ENCODE peak calls at places on chromosome 20, in six cellular contexts. I is CD8-positive, alpha-beta memory T cell; Z is heart right ventricle; A is CD4-positive, alpha-beta memory T cell; Y is tibial artery; H is pancreas. G is an unnamed sample.

GRCh38 chr20:17725094-17725835 is 25.5 kb downstream of the BANF2 start:
- DNase-seq in I (no peak), Z (no peak), A (no peak), Y (no peak), H (peak; percentile 83), G (peak; percentile 89)

GRCh38 chr20:14234666-14235295 is 102.6 kb downstream of the FLRT3 start:
- DNase-seq in I (no peak), Z (no peak), A (no peak), Y (no peak), H (no peak), G (no peak)

GRCh38 chr20:50133474-50134217 is 19.9 kb downstream of the PEDS1 start:
- DNase-seq in I (no peak), Z (no peak), A (no peak), Y (no peak), H (no peak), G (no peak)

GRCh38 chr20:21622097-21622496 is 83.4 kb upstream of the PAX1 start:
- DNase-seq in I (no peak), Z (no peak), A (no peak), Y (no peak), H (no peak), G (no peak)

GRCh38 chr20:3733119-3733995 is 872 bp downstream of the HSPA12B start:
- DNase-seq in I (no peak), Z (no peak), A (no peak), Y (no peak), H (no peak), G (no peak)

GRCh38 chr20:41178904-41179432 is 41.6 kb downstream of the PLCG1 start:
- DNase-seq in I (no peak), Z (peak; percentile 56), A (no peak), Y (peak; percentile 65), H (peak; percentile 34), G (no peak)

GRCh38 chr20:57092112-57092899 is 174.1 kb downstream of the BMP7 start:
- DNase-seq in I (peak; percentile 36), Z (peak; percentile 24), A (peak; percentile 37), Y (no peak), H (peak; percentile 84), G (peak; percentile 53)

GRCh38 chr20:60630609-60631008 is 621.5 kb upstream of the CDH4 start:
- DNase-seq in I (no peak), Z (no peak), A (no peak), Y (no peak), H (no peak), G (no peak)

GRCh38 chr20:5214826-5215225 is 88.0 kb downstream of the CDS2 start:
- DNase-seq in I (no peak), Z (no peak), A (no peak), Y (no peak), H (no peak), G (no peak)

GRCh38 chr20:33910056-33910455 is 83.7 kb upstream of the RALY start:
- DNase-seq in I (no peak), Z (no peak), A (no peak), Y (no peak), H (no peak), G (no peak)

GRCh38 chr20:4546786-4547185 is 174.9 kb upstream of the PRND start:
- DNase-seq in I (no peak), Z (no peak), A (no peak), Y (no peak), H (no peak), G (no peak)

GRCh38 chr20:41169791-41170351 is 32.5 kb downstream of the PLCG1 start:
- DNase-seq in I (no peak), Z (no peak), A (no peak), Y (peak; percentile 61), H (peak; percentile 42), G (no peak)

GRCh38 chr20:23727016-23727415 is 23.7 kb downstream of the CST1 start:
- DNase-seq in I (no peak), Z (no peak), A (no peak), Y (no peak), H (no peak), G (no peak)

GRCh38 chr20:3933126-3933684 is 44.0 kb downstream of the PANK2 start:
- DNase-seq in I (no peak), Z (no peak), A (no peak), Y (no peak), H (no peak), G (no peak)

DNA sequence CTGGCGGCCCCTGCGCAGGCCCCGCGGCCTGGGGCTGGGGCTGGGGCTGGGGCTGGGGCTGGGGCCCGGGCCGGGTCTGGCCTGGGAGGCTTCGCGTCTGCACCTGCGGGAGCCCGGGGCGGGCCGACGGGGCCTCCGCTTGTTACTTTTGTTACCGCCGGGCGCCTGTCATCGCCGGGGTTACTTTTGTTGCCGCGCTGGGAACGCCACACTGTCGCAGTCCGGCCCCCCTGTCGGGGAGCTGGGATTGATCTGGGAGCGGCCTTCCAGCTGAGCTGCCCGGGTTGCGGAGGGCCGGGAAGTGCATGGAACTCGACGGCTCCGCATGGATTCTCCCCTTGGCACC is 703 bp downstream of the OGFR start:
- DNase-seq in I (no peak), Z (no peak), A (no peak), Y (no peak), H (no peak), G (no peak)
- H3K36me3 ChIP-seq in I (peaks cover 20% of the 10 kb centered on the region), Z (peaks cover 4% of the 10 kb centered on the region), A (peaks cover 25% of the 10 kb centered on the region), Y (peaks cover 47% of the 10 kb centered on the region), H (peaks cover 24% of the 10 kb centered on the region), G (peaks cover 32% of the 10 kb centered on the region)

GRCh38 chr20:19172637-19173036 is 39.8 kb upstream of the SLC24A3 start:
- DNase-seq in I (no peak), Z (no peak), A (no peak), Y (no peak), H (no peak), G (no peak)
- H3K36me3 ChIP-seq in I (no peaks in the 10 kb centered on the region), Z (no peaks in the 10 kb centered on the region), A (no peaks in the 10 kb centered on the region), Y (no peaks in the 10 kb centered on the region), H (no peaks in the 10 kb centered on the region), G (no peaks in the 10 kb centered on the region)

DNA sequence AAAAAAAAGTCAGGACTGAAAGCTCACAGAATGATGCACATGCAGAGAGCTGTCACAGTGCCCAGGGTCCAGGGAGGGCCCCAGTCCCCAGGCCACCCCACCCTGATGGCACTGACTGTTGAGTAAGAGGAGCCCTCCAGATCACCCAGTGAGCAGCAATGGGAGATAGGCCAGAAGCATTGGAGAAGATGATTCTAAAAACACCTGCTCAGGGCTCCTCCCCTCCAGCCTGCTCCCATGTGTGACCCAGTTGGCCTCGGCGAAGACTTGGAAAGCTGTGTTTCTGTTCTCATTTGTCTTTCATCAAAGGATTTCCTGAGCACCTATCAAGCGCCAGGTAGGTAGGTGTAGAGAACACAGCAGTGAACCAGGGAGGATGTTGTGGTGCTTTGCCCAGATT is 43.9 kb upstream of the DSN1 start:
- DNase-seq in I (no peak), Z (no peak), A (no peak), Y (no peak), H (no peak), G (no peak)
- H3K36me3 ChIP-seq in I (no peaks in the 10 kb centered on the region), Z (peaks cover 4% of the 10 kb centered on the region), A (no peaks in the 10 kb centered on the region), Y (peaks cover 39% of the 10 kb centered on the region), H (peaks cover 9% of the 10 kb centered on the region), G (peaks cover 16% of the 10 kb centered on the region)

GRCh38 chr20:32440069-32440757 is 82.1 kb downstream of the ASXL1 start:
- DNase-seq in I (no peak), Z (no peak), A (no peak), Y (no peak), H (no peak), G (no peak)

GRCh38 chr20:32443386-32443974 is 85.3 kb downstream of the ASXL1 start:
- DNase-seq in I (peak; percentile 14), Z (no peak), A (no peak), Y (no peak), H (no peak), G (no peak)

GRCh38 chr20:32440758-32441078 is 82.6 kb downstream of the ASXL1 start:
- DNase-seq in I (no peak), Z (no peak), A (no peak), Y (no peak), H (no peak), G (no peak)

GRCh38 chr20:32442630-32443029 is 84.5 kb downstream of the ASXL1 start:
- DNase-seq in I (no peak), Z (no peak), A (no peak), Y (no peak), H (no peak), G (no peak)

DNA sequence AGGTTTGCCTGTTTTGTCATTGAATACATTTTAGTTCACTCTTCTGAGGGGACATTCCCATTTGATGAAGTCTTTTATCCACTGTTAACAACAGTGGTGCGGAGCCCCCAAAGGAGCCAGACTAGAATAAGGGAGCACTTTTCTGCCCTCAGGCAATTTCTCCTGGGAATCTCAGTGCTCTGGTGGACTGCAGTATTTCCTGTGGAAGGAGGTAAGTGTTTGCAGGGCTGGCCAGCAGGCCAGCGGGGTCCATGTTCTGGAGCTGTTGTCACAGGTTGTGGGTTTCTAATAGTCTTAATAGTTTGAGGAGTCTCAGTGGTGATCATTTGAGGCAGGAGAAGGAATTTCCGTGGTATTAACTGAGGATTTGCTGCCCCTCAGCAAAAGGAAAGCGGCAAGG is 83.5 kb downstream of the ASXL1 start:
- DNase-seq in I (no peak), Z (no peak), A (no peak), Y (no peak), H (no peak), G (no peak)
- H3K36me3 ChIP-seq in I (peaks cover 23% of the 10 kb centered on the region), Z (no peaks in the 10 kb centered on the region), A (peaks cover 33% of the 10 kb centered on the region), Y (peaks cover 65% of the 10 kb centered on the region), H (peaks cover 24% of the 10 kb centered on the region), G (peaks cover 2% of the 10 kb centered on the region)

G was measured in lung.